ENCODE peak calls at places on chromosomes 4 and X, in nine cellular contexts. K is HepG2, W is K562, M is SK-N-SH, Z is A549, O is HCT116, S is GM23338, J is GM12878, E is Panc1. L is an unnamed sample.

GRCh38 chrX:121121021-121121420 is 73.6 kb downstream of the GLUD2 start:
- DNase-seq in K (no peak), W (no peak), M (no peak), Z (no peak), O (no peak), S (no peak), J (no peak), E (no peak), L (no peak)

GRCh38 chr4:94290245-94290644 is 52.4 kb downstream of the HPGDS start:
- DNase-seq in K (no peak), W (no peak), M (no peak), Z (peak; percentile 2), O (no peak), S (peak; percentile 10), J (no peak), E (no peak), L (no peak)

GRCh38 chr4:5887361-5888221 is 5.3 kb downstream of the CRMP1 start:
- DNase-seq in K (no peak), W (peak; percentile 19), M (peak; percentile 84), Z (no peak), O (no peak), S (peak; percentile 75), J (no peak), E (no peak), L (no peak)

GRCh38 chr4:147782087-147782781 is 50.3 kb downstream of the ARHGAP10 start:
- DNase-seq in K (no peak), W (no peak), M (no peak), Z (no peak), O (peak; percentile 22), S (no peak), J (no peak), E (no peak), L (no peak)

GRCh38 chr4:40157444-40157843 is 39.4 kb upstream of the RHOH start:
- DNase-seq in K (no peak), W (no peak), M (no peak), Z (no peak), O (no peak), S (no peak), J (no peak), E (no peak), L (peak; percentile 53)

GRCh38 chrX:19174401-19175025 is 52.2 kb upstream of the ADGRG2 start:
- DNase-seq in K (no peak), W (no peak), M (no peak), Z (peak; percentile 81), O (no peak), S (no peak), J (no peak), E (no peak), L (no peak)

GRCh38 chr4:101938836-101939235 is 148.3 kb downstream of the BANK1 start:
- DNase-seq in K (no peak), W (no peak), M (no peak), Z (no peak), O (no peak), S (no peak), J (no peak), E (no peak), L (no peak)

GRCh38 chrX:132957211-132958085 is 981 bp downstream of the HS6ST2 start:
- DNase-seq in K (no peak), W (no peak), M (peak; percentile 76), Z (peak; percentile 6), O (no peak), S (peak; percentile 56), J (no peak), E (no peak), L (no peak)

GRCh38 chrX:118100091-118100490 is 16.5 kb downstream of the KLHL13 start:
- DNase-seq in K (no peak), W (no peak), M (no peak), Z (no peak), O (no peak), S (no peak), J (no peak), E (no peak), L (no peak)
- H3K4me3 ChIP-seq in K (no peak overlapping the region), W (no peak overlapping the region), M (no peak overlapping the region), Z (no peak overlapping the region), O (no peak overlapping the region), S (no peak overlapping the region), J (no peak overlapping the region), E (no peak overlapping the region), L (no peak overlapping the region)

GRCh38 chr4:143555676-143556075 is 42.2 kb downstream of the SMARCA5 start:
- DNase-seq in K (no peak), W (no peak), M (no peak), Z (no peak), O (no peak), S (no peak), J (no peak), E (no peak), L (no peak)

GRCh38 chr4:143559757-143560147 is 46.2 kb downstream of the SMARCA5 start:
- DNase-seq in K (no peak), W (no peak), M (peak; percentile 53), Z (no peak), O (no peak), S (peak; percentile 49), J (no peak), E (no peak), L (no peak)

GRCh38 chr4:143558823-143559756 is 45.6 kb downstream of the SMARCA5 start:
- DNase-seq in K (peak; percentile 86), W (no peak), M (peak; percentile 84), Z (peak; percentile 63), O (no peak), S (peak; percentile 95), J (peak; percentile 50), E (peak; percentile 47), L (peak; percentile 41)

GRCh38 chr4:143558286-143558685 is 44.8 kb downstream of the SMARCA5 start:
- DNase-seq in K (no peak), W (no peak), M (no peak), Z (no peak), O (no peak), S (no peak), J (no peak), E (no peak), L (no peak)

GRCh38 chr4:143554728-143555597 is 41.5 kb downstream of the SMARCA5 start:
- DNase-seq in K (no peak), W (no peak), M (no peak), Z (no peak), O (no peak), S (no peak), J (peak; percentile 51), E (no peak), L (no peak)
- TF ChIP-seq REST in K (no peak), W (no peak), M (no peak), Z (no peak), O (no peak), S (no peak), J (no peak), E (no peak), L (no peak)

DNA sequence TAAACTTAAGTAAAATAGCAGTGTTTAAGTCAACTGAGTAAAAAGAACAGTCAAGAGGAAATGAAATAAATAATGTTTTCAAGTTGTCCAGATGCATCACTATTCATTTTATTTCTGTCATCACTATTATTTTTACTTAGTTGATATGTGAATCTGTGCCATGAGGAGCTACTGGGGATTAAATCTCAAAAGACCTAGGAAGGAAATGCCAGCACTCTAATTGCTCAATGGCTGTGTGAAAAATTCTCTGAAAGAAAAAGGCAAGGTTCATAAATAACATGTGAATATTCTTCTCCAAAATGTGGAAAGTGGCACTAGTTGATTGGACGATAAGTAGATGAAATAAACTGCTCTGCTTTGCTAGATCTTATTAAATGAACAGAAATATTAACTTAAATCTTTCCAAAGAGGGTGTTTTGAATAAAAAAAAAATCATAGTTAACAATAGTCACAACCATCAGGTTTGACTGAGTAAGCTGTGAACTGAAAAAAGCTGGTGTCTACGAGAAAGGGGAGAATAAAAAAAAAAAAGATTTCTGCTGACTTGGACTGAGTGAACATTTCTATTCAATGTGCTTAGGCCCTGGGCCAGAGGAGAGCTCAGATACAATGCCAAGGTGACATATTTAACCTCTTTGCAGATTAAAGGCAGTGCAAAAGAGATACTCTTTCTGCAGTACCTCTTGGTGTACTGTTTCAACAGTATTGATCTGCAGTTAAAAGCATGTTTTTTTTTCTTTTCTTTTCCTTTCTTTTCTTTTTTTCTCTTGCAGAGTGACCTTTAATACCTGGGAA is 1.5 kb downstream of the SPARCL1 start:
- DNase-seq in K (no peak), W (no peak), M (no peak), Z (no peak), O (no peak), S (no peak), J (no peak), E (no peak), L (no peak)
- H3K4me3 ChIP-seq in K (no peak overlapping the region), W (no peak overlapping the region), M (no peak overlapping the region), Z (no peak overlapping the region), O (no peak overlapping the region), S (no peak overlapping the region), J (no peak overlapping the region), E (no peak overlapping the region), L (no peak overlapping the region)

DNA sequence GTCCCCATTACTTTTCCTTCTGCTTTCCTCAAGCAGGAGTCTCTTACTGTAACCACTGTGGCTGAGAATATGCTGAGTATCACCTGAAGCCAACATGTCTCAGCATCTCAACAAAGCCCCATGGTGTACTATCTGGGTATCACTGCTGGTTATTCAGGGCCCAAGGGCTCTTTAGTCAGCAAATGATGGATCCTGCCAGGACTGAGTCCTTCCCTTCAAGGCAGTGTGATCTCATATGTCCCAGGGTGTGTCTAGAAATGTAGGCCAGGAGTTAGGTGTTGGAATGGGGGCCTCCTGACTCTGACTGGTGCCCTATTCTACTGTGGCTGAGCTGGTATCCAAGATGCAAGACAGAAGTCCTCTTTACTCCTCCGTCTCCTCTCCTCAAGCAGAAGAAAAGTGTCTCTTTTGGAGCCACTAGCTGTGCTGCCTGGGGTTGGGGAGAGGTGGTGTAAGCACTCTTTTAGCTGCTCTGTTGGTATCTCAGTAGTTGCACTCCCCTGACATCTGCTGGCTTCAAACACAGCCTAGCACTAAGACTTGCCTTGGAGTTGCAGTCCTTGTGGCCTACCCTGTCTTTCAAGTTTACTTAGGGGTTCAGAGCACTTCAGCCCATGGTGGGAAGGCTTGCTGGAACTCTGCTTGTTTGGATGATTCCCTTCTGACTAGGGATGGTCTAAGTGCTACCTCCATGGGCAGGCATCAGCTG is 28.6 kb downstream of the OCIAD2 start:
- DNase-seq in K (no peak), W (no peak), M (no peak), Z (no peak), O (no peak), S (peak; percentile 15), J (no peak), E (no peak), L (no peak)
- TF ChIP-seq REST in K (no peak), W (no peak), M (no peak), Z (no peak), O (no peak), S (no peak), J (no peak), E (no peak), L (no peak)

GRCh38 chr4:86506591-86506990 is 87.5 kb upstream of the PTPN13 start:
- DNase-seq in K (no peak), W (no peak), M (no peak), Z (no peak), O (no peak), S (peak; percentile 20), J (no peak), E (no peak), L (no peak)

GRCh38 chr4:86511590-86511989 is 82.5 kb upstream of the PTPN13 start:
- DNase-seq in K (no peak), W (no peak), M (no peak), Z (no peak), O (no peak), S (no peak), J (no peak), E (no peak), L (no peak)

GRCh38 chr4:86512631-86513030 is 81.5 kb upstream of the PTPN13 start:
- DNase-seq in K (no peak), W (no peak), M (no peak), Z (no peak), O (no peak), S (no peak), J (no peak), E (no peak), L (no peak)

GRCh38 chr4:86508436-86508835 is 85.7 kb upstream of the PTPN13 start:
- DNase-seq in K (no peak), W (no peak), M (no peak), Z (no peak), O (no peak), S (no peak), J (no peak), E (no peak), L (no peak)
- H3K4me3 ChIP-seq in K (no peak overlapping the region), W (no peak overlapping the region), M (peak overlapping the region; percentile 25), Z (no peak overlapping the region), O (no peak overlapping the region), S (no peak overlapping the region), J (no peak overlapping the region), E (no peak overlapping the region), L (no peak overlapping the region)

L was measured in HL-60.